ENCODE peak calls at places on chromosomes 1 and 21, in four cellular contexts. Y, J, E and D are unnamed samples.

GRCh38 chr1:204073837-204074273 is 940 bp downstream of the SOX13 start:
- DNase-seq in Y (no peak), J (no peak), E (peak; percentile 51), D (peak; percentile 27)

GRCh38 chr1:181149326-181150000 is 61.0 kb downstream of the IER5 start:
- DNase-seq in Y (no peak), J (no peak), E (no peak), D (no peak)

GRCh38 chr1:55375617-55376258 is 160.6 kb upstream of the USP24 start:
- DNase-seq in Y (no peak), J (peak; percentile 8), E (peak; percentile 72), D (peak; percentile 58)

GRCh38 chr1:53285969-53286760 is 41.7 kb downstream of the LRP8 start:
- DNase-seq in Y (no peak), J (no peak), E (no peak), D (no peak)

GRCh38 chr1:41020109-41020576 is 1.4 kb downstream of the SLFNL1 start:
- DNase-seq in Y (no peak), J (no peak), E (no peak), D (no peak)

GRCh38 chr1:67566803-67567202 is 118.2 kb upstream of the GADD45A start:
- DNase-seq in Y (no peak), J (no peak), E (no peak), D (peak; percentile 46)

GRCh38 chr1:13748610-13749505 is 48.9 kb downstream of the PRDM2 start:
- DNase-seq in Y (peak; percentile 66), J (peak; percentile 89), E (peak; percentile 98), D (peak; percentile 94)

GRCh38 chr1:24082372-24082771 is 29.6 kb downstream of the MYOM3 start:
- DNase-seq in Y (no peak), J (no peak), E (no peak), D (no peak)

GRCh38 chr1:20322825-20323612 is 32.3 kb downstream of the VWA5B1 start:
- DNase-seq in Y (no peak), J (peak; percentile 89), E (no peak), D (no peak)

GRCh38 chr1:154386643-154387352 is 18.3 kb upstream of the IL6R start:
- DNase-seq in Y (no peak), J (no peak), E (peak; percentile 59), D (no peak)

GRCh38 chr1:218823291-218823900 is 350.3 kb upstream of the LYPLAL1 start:
- DNase-seq in Y (no peak), J (peak; percentile 98), E (no peak), D (peak; percentile 48)

GRCh38 chr1:57124768-57125446 is 159.1 kb upstream of the C8B start:
- DNase-seq in Y (no peak), J (peak; percentile 56), E (no peak), D (peak; percentile 6)

GRCh38 chr1:198811436-198811835 is 172.6 kb downstream of the PTPRC start:
- DNase-seq in Y (no peak), J (no peak), E (no peak), D (no peak)

GRCh38 chr21:38297193-38297592 is 40.4 kb downstream of the KCNJ15 start:
- DNase-seq in Y (no peak), J (peak; percentile 87), E (peak; percentile 43), D (no peak)

GRCh38 chr1:204442376-204443259 is 31.0 kb upstream of the PPP1R15B start:
- DNase-seq in Y (no peak), J (no peak), E (no peak), D (no peak)

GRCh38 chr1:43776043-43776761 is 68.9 kb downstream of the ST3GAL3 start:
- DNase-seq in Y (no peak), J (peak; percentile 63), E (no peak), D (peak; percentile 58)

GRCh38 chr1:41754540-41754939 is 164.2 kb downstream of the HIVEP3 start:
- DNase-seq in Y (no peak), J (no peak), E (no peak), D (no peak)

GRCh38 chr1:151619489-151620093 is 7.7 kb downstream of the SNX27 start:
- DNase-seq in Y (no peak), J (peak; percentile 55), E (peak; percentile 56), D (peak; percentile 75)

DNA sequence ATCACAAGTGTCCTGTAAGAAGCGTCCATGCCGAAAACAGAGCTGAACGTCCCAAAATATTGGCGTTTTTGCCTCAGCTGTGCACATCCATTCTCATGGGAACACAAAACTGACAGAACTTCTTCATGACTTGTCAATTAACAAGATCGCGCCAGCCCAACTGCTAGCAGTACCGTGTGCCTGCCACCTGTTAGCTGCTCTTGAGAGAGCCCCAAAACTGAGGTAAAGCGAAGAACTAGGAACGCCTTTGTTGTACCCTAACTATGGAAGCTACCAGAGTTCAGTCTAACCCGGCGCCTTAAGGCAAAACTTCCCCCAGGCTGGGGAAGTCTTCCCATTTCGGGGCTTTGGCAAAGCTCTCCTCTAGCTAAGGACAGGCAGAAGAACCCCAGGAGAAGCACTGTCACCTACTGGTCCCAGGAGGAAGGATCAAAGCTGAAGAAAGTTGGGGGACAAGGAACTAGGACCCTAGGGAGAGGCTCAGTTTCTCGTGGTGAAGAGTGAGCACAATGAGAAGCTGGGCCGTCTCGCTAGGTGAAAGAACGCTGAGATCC is 719 bp downstream of the EYA3 start:
- DNase-seq in Y (no peak), J (peak; percentile 9), E (peak; percentile 32), D (no peak)
- TF ChIP-seq CTCF in Y (no peak), J (no peak), E (no peak), D (peak; percentile 30)

GRCh38 chr1:30846587-30846986 is 62.0 kb downstream of the SDC3 start:
- DNase-seq in Y (no peak), J (no peak), E (no peak), D (no peak)

GRCh38 chr1:30848130-30848529 is 60.4 kb downstream of the SDC3 start:
- DNase-seq in Y (no peak), J (no peak), E (no peak), D (no peak)

GRCh38 chr1:30845891-30846290 is 62.7 kb downstream of the SDC3 start:
- DNase-seq in Y (no peak), J (no peak), E (no peak), D (peak; percentile 10)

GRCh38 chr1:30845237-30845636 is 63.3 kb downstream of the SDC3 start:
- DNase-seq in Y (no peak), J (no peak), E (no peak), D (no peak)

DNA sequence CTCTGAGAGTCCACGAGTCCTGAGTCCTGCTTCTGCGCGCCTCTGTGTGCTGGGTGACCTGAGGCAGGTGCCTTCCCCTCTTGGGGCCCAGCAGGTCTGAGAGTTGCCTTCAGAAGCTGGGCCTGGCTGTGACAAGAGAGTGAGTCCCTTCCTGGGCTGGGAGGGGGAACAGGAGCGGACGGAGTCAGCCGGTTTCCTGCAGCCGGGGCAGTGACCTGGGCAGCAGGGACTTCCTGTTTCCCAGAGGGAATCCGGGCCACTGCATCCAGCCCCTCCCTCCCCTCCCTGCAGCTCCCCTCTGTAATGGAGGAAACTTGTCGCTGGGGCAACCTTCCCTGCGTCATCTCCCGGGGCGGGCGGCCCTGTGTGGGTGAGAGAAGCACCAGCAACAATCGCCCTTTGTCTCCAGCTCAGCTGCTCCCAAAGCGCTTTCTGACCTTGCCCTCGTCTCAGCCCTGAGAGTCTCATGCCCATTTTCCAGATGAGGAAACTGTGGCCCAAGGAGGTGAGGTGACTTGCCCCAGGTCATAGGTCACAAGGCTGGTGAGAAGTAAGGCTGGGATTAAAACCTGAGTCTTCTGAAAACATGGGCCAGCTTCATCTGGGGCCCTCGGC is 61.1 kb downstream of the SDC3 start:
- DNase-seq in Y (no peak), J (peak; percentile 73), E (peak; percentile 59), D (no peak)
- H2AFZ ChIP-seq in Y (peak overlapping the region; percentile 68), J (peak overlapping the region; percentile 90), E (no peak overlapping the region), D (no peak overlapping the region)

GRCh38 chr1:110151175-110151715 is 951 bp downstream of the SLC6A17 start:
- DNase-seq in Y (no peak), J (no peak), E (no peak), D (no peak)

GRCh38 chr1:110153407-110153950 is 3.2 kb downstream of the SLC6A17 start:
- DNase-seq in Y (no peak), J (no peak), E (no peak), D (no peak)

GRCh38 chr1:110148961-110149360 is 1.3 kb upstream of the SLC6A17 start:
- DNase-seq in Y (no peak), J (no peak), E (no peak), D (peak; percentile 17)

GRCh38 chr1:110152133-110152785 is 2.0 kb downstream of the SLC6A17 start:
- DNase-seq in Y (no peak), J (peak; percentile 31), E (no peak), D (peak; percentile 59)

DNA sequence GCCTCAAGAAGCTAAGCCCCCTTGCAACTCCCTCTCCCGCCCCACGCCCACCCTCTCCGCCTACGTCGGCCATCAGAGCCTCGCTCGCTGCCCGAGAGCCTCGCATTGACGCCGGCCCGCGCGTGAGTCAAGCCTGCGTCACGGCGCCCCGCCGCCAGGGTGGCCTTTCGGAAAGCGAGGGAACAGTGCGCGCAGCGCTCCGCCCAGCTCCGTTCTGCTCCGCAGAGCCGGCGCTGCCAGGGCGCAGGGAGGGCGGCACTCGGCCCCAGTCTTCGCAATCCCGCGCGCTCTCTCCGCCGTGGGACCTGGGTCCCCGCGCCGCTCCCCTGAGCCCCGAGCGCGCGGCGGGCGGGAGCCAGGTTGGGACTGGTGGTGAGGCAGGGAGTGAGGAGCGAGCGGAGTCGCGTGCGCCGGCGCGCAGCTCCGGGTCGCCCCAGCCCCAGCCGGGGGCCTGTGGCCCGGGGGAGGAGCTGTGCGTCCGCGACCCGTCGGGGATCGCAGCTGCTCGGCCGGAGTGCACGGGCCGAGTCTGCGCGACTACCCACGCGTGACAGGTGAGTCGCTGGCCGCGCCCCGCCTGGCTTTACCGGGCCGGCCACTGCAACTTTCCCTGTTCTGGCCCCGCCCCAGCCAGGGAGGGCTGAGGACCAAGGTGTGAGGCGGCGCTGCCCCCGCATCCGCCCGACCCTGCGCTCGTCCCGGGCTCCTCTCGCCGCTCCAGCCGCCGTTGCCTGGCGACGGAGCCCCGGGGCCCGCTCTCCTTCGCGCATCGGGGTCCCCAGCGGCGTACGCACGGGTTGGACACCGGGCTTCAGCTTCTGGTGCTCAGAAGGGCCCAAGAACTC is at the start of gene SLC6A17:
- DNase-seq in Y (no peak), J (peak; percentile 35), E (peak; percentile 52), D (no peak)
- TF ChIP-seq CTCF in Y (no peak), J (no peak), E (no peak), D (no peak)

DNA sequence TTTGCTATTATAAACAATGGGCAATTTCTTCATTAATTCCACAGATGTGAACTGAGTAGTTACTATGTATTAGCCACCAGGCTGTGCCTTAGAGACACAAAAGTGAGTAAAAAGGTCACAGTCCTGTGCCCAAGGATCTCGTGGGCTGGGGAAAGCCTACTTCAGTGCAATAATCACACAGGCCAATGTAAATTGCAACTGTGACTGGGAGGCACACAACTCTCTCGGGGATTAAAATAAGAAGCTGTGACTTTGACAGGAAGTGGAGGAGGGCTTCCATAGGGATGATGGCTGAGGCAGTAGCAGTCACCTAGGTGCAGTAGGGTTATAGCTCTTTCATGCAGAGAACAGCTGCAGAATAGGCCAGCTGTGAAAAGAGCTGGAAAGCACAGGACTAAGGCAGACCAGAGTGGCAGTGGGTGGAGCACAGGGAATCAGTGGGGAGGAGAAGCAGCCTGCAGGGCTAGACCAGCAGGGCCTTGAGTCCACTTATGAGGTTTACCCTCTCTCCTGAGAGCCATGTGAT is 121.9 kb downstream of the MAB21L3 start:
- DNase-seq in Y (no peak), J (no peak), E (peak; percentile 41), D (no peak)
- H2AFZ ChIP-seq in Y (peak overlapping the region; percentile 10), J (no peak overlapping the region), E (no peak overlapping the region), D (no peak overlapping the region)

GRCh38 chr1:214553142-214553710 is 1.8 kb upstream of the PTPN14 start:
- DNase-seq in Y (no peak), J (no peak), E (no peak), D (no peak)

GRCh38 chr1:214551052-214551435 is 358 bp downstream of the PTPN14 start:
- DNase-seq in Y (no peak), J (no peak), E (peak; percentile 64), D (no peak)

GRCh38 chr1:214550339-214551051 is 907 bp downstream of the PTPN14 start:
- DNase-seq in Y (no peak), J (no peak), E (no peak), D (peak; percentile 38)

GRCh38 chr1:214552174-214552608 is 789 bp upstream of the PTPN14 start:
- DNase-seq in Y (peak; percentile 75), J (peak; percentile 71), E (peak; percentile 88), D (peak; percentile 98)

GRCh38 chr1:214551436-214552173 is at the start of gene PTPN14:
- DNase-seq in Y (peak; percentile 88), J (peak; percentile 91), E (peak; percentile 97), D (peak; percentile 99)
- TF ChIP-seq CTCF in Y (peak; percentile 30), J (peak; percentile 9), E (peak; percentile 42), D (peak; percentile 52)